ENCODE peak calls at places on chromosome 10, in nine cellular contexts. I, Y, P, N, W, D, C, T and S are unnamed samples.

GRCh38 chr10:1116051-1116450 is 59.9 kb downstream of the WDR37 start:
- DNase-seq in I (no peak), Y (no peak), P (no peak), N (no peak), W (no peak), D (no peak), C (no peak), T (no peak), S (no peak)

GRCh38 chr10:1543596-1543995 is 193.7 kb downstream of the ADARB2 start:
- DNase-seq in I (no peak), Y (no peak), P (no peak), N (no peak), W (no peak), D (no peak), C (no peak), T (no peak), S (no peak)

GRCh38 chr10:97724341-97724941 is 10.9 kb downstream of the MARVELD1 start:
- DNase-seq in I (no peak), Y (no peak), P (peak; percentile 81), N (peak; percentile 30), W (no peak), D (peak; percentile 42), C (peak; percentile 54), T (no peak), S (no peak)

GRCh38 chr10:80477813-80478212 is 23.7 kb downstream of the TSPAN14 start:
- DNase-seq in I (no peak), Y (peak; percentile 93), P (peak; percentile 98), N (peak; percentile 92), W (no peak), D (no peak), C (no peak), T (no peak), S (no peak)

GRCh38 chr10:26857991-26858706 is 2.6 kb downstream of the ABI1 start:
- DNase-seq in I (no peak), Y (no peak), P (peak; percentile 44), N (peak; percentile 56), W (no peak), D (no peak), C (peak; percentile 41), T (peak; percentile 74), S (no peak)

GRCh38 chr10:93471110-93471651 is 11.0 kb downstream of the MYOF start:
- DNase-seq in I (no peak), Y (peak; percentile 99), P (peak; percentile 90), N (peak; percentile 97), W (peak; percentile 97), D (no peak), C (peak; percentile 63), T (no peak), S (no peak)

GRCh38 chr10:117462424-117462792 is 80.1 kb upstream of the EMX2 start:
- DNase-seq in I (no peak), Y (no peak), P (no peak), N (peak; percentile 11), W (no peak), D (no peak), C (no peak), T (no peak), S (peak; percentile 11)

GRCh38 chr10:35585903-35586535 is 19.1 kb upstream of the GJD4 start:
- DNase-seq in I (no peak), Y (no peak), P (no peak), N (no peak), W (no peak), D (no peak), C (no peak), T (no peak), S (no peak)

GRCh38 chr10:86594535-86594934 is 59.8 kb upstream of the OPN4 start:
- DNase-seq in I (no peak), Y (peak; percentile 12), P (peak; percentile 33), N (peak; percentile 56), W (no peak), D (no peak), C (peak; percentile 37), T (no peak), S (no peak)

GRCh38 chr10:36172054-36172531 is 530.0 kb upstream of the FZD8 start:
- DNase-seq in I (no peak), Y (peak; percentile 85), P (peak; percentile 39), N (peak; percentile 72), W (peak; percentile 69), D (no peak), C (no peak), T (no peak), S (no peak)

GRCh38 chr10:58087896-58088295 is 179.8 kb downstream of the IPMK start:
- DNase-seq in I (no peak), Y (no peak), P (peak; percentile 46), N (no peak), W (no peak), D (no peak), C (no peak), T (no peak), S (no peak)

GRCh38 chr10:73117976-73118743 is 7.9 kb downstream of the NUDT13 start:
- DNase-seq in I (no peak), Y (peak; percentile 53), P (peak; percentile 70), N (peak; percentile 42), W (no peak), D (no peak), C (peak; percentile 56), T (peak; percentile 81), S (no peak)

DNA sequence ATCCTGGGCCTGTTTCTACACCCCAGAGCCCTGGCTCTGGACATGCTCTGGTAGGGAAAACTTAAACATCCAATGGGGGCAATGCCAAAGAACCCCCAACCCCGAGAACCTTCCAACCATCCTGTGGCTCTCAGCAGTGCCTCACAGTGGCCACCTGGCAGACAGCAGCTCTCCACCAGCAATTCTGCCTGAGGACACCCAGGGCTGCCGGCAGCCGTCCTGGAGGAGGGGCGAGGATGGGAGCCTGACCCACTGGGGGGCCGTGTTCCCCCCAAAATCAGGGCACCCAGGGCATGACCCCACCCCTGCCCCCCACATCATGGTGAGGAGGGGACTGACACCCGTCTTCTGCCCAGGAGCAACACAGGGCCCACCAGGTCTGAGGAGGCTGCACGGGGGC is 32.7 kb downstream of the DPYSL4 start:
- DNase-seq in I (no peak), Y (no peak), P (no peak), N (no peak), W (no peak), D (no peak), C (no peak), T (no peak), S (no peak)
- TF ChIP-seq CTCF in I (no peak), Y (peak; percentile 17), P (peak; percentile 18), N (no peak), W (peak; percentile 22), D (no peak), C (peak; percentile 41), T (peak; percentile 7), S (no peak)

GRCh38 chr10:120873741-120874140 is 22.6 kb downstream of the WDR11 start:
- DNase-seq in I (no peak), Y (no peak), P (no peak), N (no peak), W (no peak), D (no peak), C (no peak), T (no peak), S (no peak)
- TF ChIP-seq CTCF in I (no peak), Y (no peak), P (no peak), N (no peak), W (no peak), D (no peak), C (no peak), T (no peak), S (no peak)

GRCh38 chr10:102614888-102615287 is 29.4 kb upstream of the TRIM8 start:
- DNase-seq in I (no peak), Y (no peak), P (no peak), N (no peak), W (no peak), D (no peak), C (no peak), T (no peak), S (no peak)

GRCh38 chr10:102617041-102617440 is 27.2 kb upstream of the TRIM8 start:
- DNase-seq in I (no peak), Y (no peak), P (no peak), N (no peak), W (no peak), D (no peak), C (no peak), T (no peak), S (no peak)

GRCh38 chr10:102616071-102616770 is 28.1 kb upstream of the TRIM8 start:
- DNase-seq in I (no peak), Y (no peak), P (no peak), N (no peak), W (no peak), D (peak; percentile 76), C (peak; percentile 52), T (peak; percentile 22), S (no peak)

GRCh38 chr10:102613761-102614160 is 30.5 kb upstream of the TRIM8 start:
- DNase-seq in I (no peak), Y (no peak), P (no peak), N (no peak), W (no peak), D (peak; percentile 50), C (no peak), T (no peak), S (no peak)

GRCh38 chr10:102615361-102615760 is 28.9 kb upstream of the TRIM8 start:
- DNase-seq in I (peak; percentile 45), Y (no peak), P (no peak), N (no peak), W (no peak), D (peak; percentile 30), C (peak; percentile 71), T (peak; percentile 18), S (peak; percentile 56)
- TF ChIP-seq CTCF in I (peak; percentile 36), Y (peak; percentile 49), P (peak; percentile 30), N (peak; percentile 20), W (peak; percentile 39), D (peak; percentile 12), C (peak; percentile 75), T (peak; percentile 38), S (peak; percentile 39)

GRCh38 chr10:113911839-113912238 is 57.4 kb downstream of the NHLRC2 start:
- DNase-seq in I (no peak), Y (no peak), P (no peak), N (no peak), W (no peak), D (no peak), C (no peak), T (no peak), S (no peak)

GRCh38 chr10:113905756-113906155 is 51.3 kb downstream of the NHLRC2 start:
- DNase-seq in I (no peak), Y (no peak), P (no peak), N (no peak), W (no peak), D (no peak), C (peak; percentile 23), T (no peak), S (no peak)

GRCh38 chr10:113911113-113911512 is 56.7 kb downstream of the NHLRC2 start:
- DNase-seq in I (no peak), Y (no peak), P (no peak), N (no peak), W (no peak), D (no peak), C (no peak), T (no peak), S (no peak)

GRCh38 chr10:113912582-113912981 is 58.1 kb downstream of the NHLRC2 start:
- DNase-seq in I (no peak), Y (no peak), P (no peak), N (no peak), W (no peak), D (no peak), C (no peak), T (no peak), S (no peak)

DNA sequence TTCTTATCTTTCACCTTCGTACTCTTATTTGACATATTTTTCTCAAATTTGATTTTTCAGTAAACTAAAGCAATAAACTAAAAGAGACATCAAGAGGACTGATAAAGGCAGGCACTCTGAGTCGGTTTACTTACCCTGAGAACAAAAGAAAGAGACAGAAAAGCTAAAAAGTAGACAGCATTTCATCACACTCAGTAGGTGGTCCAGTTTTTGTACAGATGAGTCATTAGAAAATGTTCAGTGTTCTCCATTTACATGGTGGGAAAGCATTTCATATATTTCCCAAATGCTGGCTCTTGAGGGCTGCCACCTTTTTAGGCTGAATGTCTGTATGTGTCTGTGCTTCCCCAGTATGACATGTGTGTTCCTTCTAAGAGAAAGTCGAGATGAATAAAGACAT is 52.7 kb downstream of the NHLRC2 start:
- DNase-seq in I (no peak), Y (peak; percentile 91), P (no peak), N (peak; percentile 34), W (no peak), D (no peak), C (peak; percentile 43), T (no peak), S (no peak)
- TF ChIP-seq CTCF in I (no peak), Y (no peak), P (no peak), N (no peak), W (no peak), D (no peak), C (no peak), T (no peak), S (no peak)